ENCODE peak calls at places on chromosomes 6 and 20, in five cellular contexts. A, B, G, T and V are unnamed samples.

GRCh38 chr6:53432318-53433161 is 83.8 kb upstream of the ELOVL5 start:
- DNase-seq in A (no peak), B (peak; percentile 85), G (no peak), T (no peak), V (no peak)

GRCh38 chr20:4366076-4366475 is 350.7 kb upstream of the RNF24 start:
- DNase-seq in A (no peak), B (no peak), G (no peak), T (no peak), V (no peak)

GRCh38 chr6:16760536-16761468 is at the start of gene ATXN1:
- DNase-seq in A (peak; percentile 59), B (peak; percentile 77), G (peak; percentile 80), T (no peak), V (no peak)

GRCh38 chr20:15654208-15654649 is 919.0 kb downstream of the KIF16B start:
- DNase-seq in A (peak; percentile 80), B (peak; percentile 43), G (no peak), T (no peak), V (no peak)

GRCh38 chr20:33301192-33301930 is 18.3 kb downstream of the BPIFB1 start:
- DNase-seq in A (no peak), B (no peak), G (no peak), T (no peak), V (no peak)

GRCh38 chr20:57426831-57427230 is 35.6 kb downstream of the RBM38 start:
- DNase-seq in A (no peak), B (no peak), G (no peak), T (no peak), V (no peak)

GRCh38 chr20:4512891-4513550 is 208.7 kb upstream of the PRND start:
- DNase-seq in A (no peak), B (peak; percentile 67), G (no peak), T (no peak), V (no peak)

GRCh38 chr6:64103480-64103879 is 467.9 kb downstream of the PHF3 start:
- DNase-seq in A (no peak), B (no peak), G (no peak), T (no peak), V (no peak)

GRCh38 chr6:74826318-74826717 is 379.5 kb downstream of the COL12A1 start:
- DNase-seq in A (no peak), B (no peak), G (no peak), T (no peak), V (no peak)

GRCh38 chr20:50844430-50845100 is 49.7 kb downstream of the BCAS4 start:
- DNase-seq in A (no peak), B (peak; percentile 21), G (no peak), T (peak; percentile 3), V (no peak)

GRCh38 chr6:138287144-138287955 is 69.1 kb upstream of the PBOV1 start:
- DNase-seq in A (peak; percentile 70), B (peak; percentile 39), G (peak; percentile 41), T (peak; percentile 9), V (peak; percentile 30)

GRCh38 chr20:49916146-49917002 is 1.0 kb upstream of the SPATA2 start:
- DNase-seq in A (no peak), B (no peak), G (no peak), T (no peak), V (no peak)

GRCh38 chr20:32114305-32114960 is 4.9 kb downstream of the TM9SF4 start:
- DNase-seq in A (no peak), B (peak; percentile 43), G (no peak), T (no peak), V (no peak)

GRCh38 chr6:120711255-120711654 is 623.0 kb downstream of the TBC1D32 start:
- DNase-seq in A (no peak), B (no peak), G (no peak), T (no peak), V (no peak)

GRCh38 chr6:106574729-106575458 is 54.4 kb downstream of the RTN4IP1 start:
- DNase-seq in A (no peak), B (peak; percentile 70), G (no peak), T (no peak), V (no peak)

GRCh38 chr20:840858-841567 is 7.5 kb downstream of the FAM110A start:
- DNase-seq in A (no peak), B (no peak), G (no peak), T (no peak), V (no peak)

GRCh38 chr20:62415354-62416111 is 8.4 kb upstream of the CABLES2 start:
- DNase-seq in A (no peak), B (no peak), G (no peak), T (no peak), V (no peak)

GRCh38 chr6:14518515-14519217 is 401.1 kb downstream of the CD83 start:
- DNase-seq in A (no peak), B (no peak), G (no peak), T (no peak), V (no peak)

GRCh38 chr6:38806833-38807232 is 91.7 kb downstream of the DNAH8 start:
- DNase-seq in A (no peak), B (no peak), G (no peak), T (no peak), V (no peak)

GRCh38 chr6:130945401-130945919 is 117.6 kb downstream of the EPB41L2 start:
- DNase-seq in A (no peak), B (peak; percentile 69), G (no peak), T (no peak), V (no peak)

GRCh38 chr20:6055161-6055783 is 1.4 kb upstream of the LRRN4 start:
- DNase-seq in A (no peak), B (no peak), G (no peak), T (no peak), V (no peak)

GRCh38 chr6:33075568-33076405 is at the start of gene HLA-DPB1:
- DNase-seq in A (peak; percentile 15), B (peak; percentile 64), G (peak; percentile 75), T (no peak), V (no peak)

GRCh38 chr20:45117581-45117980 is 2.6 kb upstream of the WFDC5 start:
- DNase-seq in A (no peak), B (no peak), G (no peak), T (no peak), V (no peak)

GRCh38 chr6:41663558-41663957 is 25.3 kb downstream of the MDFI start:
- DNase-seq in A (no peak), B (no peak), G (no peak), T (no peak), V (no peak)

GRCh38 chr6:100452998-100453397 is 11.7 kb downstream of the SIM1 start:
- DNase-seq in A (no peak), B (no peak), G (no peak), T (no peak), V (no peak)